ENCODE peak calls at places on chromosomes 11 and 22, in five cellular contexts. E is stimulated activated CD8-positive, alpha-beta memory T cell treated with anti-CD3 and anti-CD28 coated beads, Interleukin-7, amount 100 ng/mL, for 4 hours; R is HuH-7; N is activated CD8-positive, alpha-beta T cell treated with anti-CD3 and anti-CD28 coated beads for 36 hours; V is adipocyte. M is an unnamed sample.

GRCh38 chr22:45612451-45612901 is 59.2 kb upstream of the ATXN10 start:
- DNase-seq in N (peak; percentile 54), E (no peak), R (no peak), V (peak; percentile 85), M (peak; percentile 95)

GRCh38 chr11:40187092-40187403 is 1272.4 kb downstream of the LRRC4C start:
- DNase-seq in R (no peak), V (no peak), E (no peak), N (no peak), M (no peak)

GRCh38 chr11:35126000-35126878 is 12.7 kb upstream of the CD44 start:
- DNase-seq in V (no peak), E (no peak), N (peak; percentile 81), R (no peak), M (no peak)

GRCh38 chr11:6476571-6476970 is 2.8 kb upstream of the TRIM3 start:
- DNase-seq in V (no peak), E (no peak), R (no peak), N (no peak), M (no peak)

GRCh38 chr22:20438678-20439492 is 1.3 kb upstream of the SCARF2 start:
- DNase-seq in R (peak; percentile 85), N (no peak), V (peak; percentile 53), E (no peak), M (no peak)

GRCh38 chr11:22044126-22044525 is 148.8 kb upstream of the ANO5 start:
- DNase-seq in V (no peak), E (no peak), R (no peak), N (no peak), M (no peak)

GRCh38 chr11:88363566-88364169 is 26.1 kb upstream of the CTSC start:
- DNase-seq in N (no peak), R (no peak), V (peak; percentile 20), E (no peak), M (peak; percentile 45)

GRCh38 chr11:13277719-13278619 is at the start of gene BMAL1:
- DNase-seq in E (no peak), N (peak; percentile 69), V (peak; percentile 56), R (no peak), M (peak; percentile 32)

GRCh38 chr11:96112192-96113099 is 188.5 kb upstream of the MTMR2 start:
- DNase-seq in N (peak; percentile 72), E (no peak), V (peak; percentile 50), R (no peak), M (no peak)

GRCh38 chr11:85062626-85063025 is 564.5 kb downstream of the DLG2 start:
- DNase-seq in V (no peak), R (no peak), N (no peak), E (no peak), M (no peak)

GRCh38 chr11:11620251-11620965 is 1.4 kb downstream of the GALNT18 start:
- DNase-seq in R (no peak), E (no peak), N (peak; percentile 20), V (peak; percentile 5), M (peak; percentile 59)